ENCODE peak calls at places on chromosomes 1 and 21, in eight cellular contexts. M is stimulated activated CD4-positive, alpha-beta T cell treated with anti-CD3 and anti-CD28 coated beads, TNF-alpha, amount 100 ng/mL, for 1 hour; D is fibroblast of mammary gland; C is left ventricle myocardium inferior; A is HuH-7; W is naive thymus-derived CD8-positive, alpha-beta T cell; E is iPS-NIHi11; G is IMR-90. I is an unnamed sample.

GRCh38 chr21:45989355-45990048 is 7.9 kb downstream of the COL6A1 start:
- DNase-seq in C (peak), M (no peak), E (no peak), G (no peak), W (peak), A (no peak), D (no peak), I (no peak)

GRCh38 chr21:36209626-36210171 is 53.1 kb downstream of the DOP1B start:
- DNase-seq in A (peak), G (peak), D (peak), W (peak), E (peak), C (no peak), M (peak), I (peak)

GRCh38 chr1:169212088-169212487 is 105.6 kb downstream of the ATP1B1 start:
- DNase-seq in G (no peak), C (no peak), A (no peak), M (no peak), D (no peak), E (no peak), W (no peak), I (no peak)

GRCh38 chr1:208682664-208683013 is 438.5 kb upstream of the PLXNA2 start:
- DNase-seq in A (no peak), M (no peak), W (no peak), E (no peak), C (no peak), D (no peak), G (no peak), I (peak)

GRCh38 chr1:201686709-201687455 is 142.1 kb upstream of the IPO9 start:
- DNase-seq in C (no peak), D (no peak), A (peak), W (no peak), M (no peak), E (peak), G (no peak), I (no peak)

GRCh38 chr1:79899914-79900313 is 893.4 kb upstream of the ADGRL4 start:
- DNase-seq in M (no peak), G (peak), E (no peak), C (no peak), W (no peak), A (no peak), D (peak), I (peak)

GRCh38 chr1:920506-920905 is 3.2 kb upstream of the SAMD11 start:
- DNase-seq in A (no peak), C (no peak), D (no peak), W (no peak), G (no peak), M (no peak), E (no peak), I (no peak)

GRCh38 chr1:215845224-215845902 is 278.3 kb downstream of the KCTD3 start:
- DNase-seq in G (peak), W (no peak), A (no peak), M (no peak), D (peak), C (no peak), E (no peak), I (no peak)

GRCh38 chr1:1006305-1007159 is 6.6 kb upstream of the HES4 start:
- DNase-seq in C (no peak), E (no peak), G (no peak), D (no peak), M (no peak), A (peak), W (no peak), I (no peak)

GRCh38 chr1:201032408-201032807 is 8.9 kb upstream of the KIF21B start:
- DNase-seq in G (no peak), C (no peak), A (no peak), E (no peak), D (no peak), M (no peak), W (no peak), I (no peak)

GRCh38 chr1:181448461-181448860 is 34.9 kb upstream of the CACNA1E start:
- DNase-seq in G (no peak), E (no peak), C (no peak), D (no peak), A (no peak), M (no peak), W (no peak), I (no peak)

GRCh38 chr1:51044834-51045233 is 57.2 kb upstream of the C1orf185 start:
- DNase-seq in A (no peak), E (no peak), W (no peak), C (no peak), G (no peak), M (no peak), D (peak), I (peak)

GRCh38 chr1:93033029-93033428 is 46.1 kb upstream of the MTF2 start:
- DNase-seq in M (no peak), D (peak), A (no peak), G (no peak), W (no peak), E (no peak), C (no peak), I (no peak)

I was measured in endothelial cell of umbilical vein.